ENCODE peak calls at places on chromosome 21, in nine cellular contexts. K is fibroblast of gingiva, V is left cardiac atrium, T is PC-9, I is left ventricle myocardium inferior, E is GM12891, Q is GM20000, W is astrocyte of the cerebellum, Z is HAP-1. B is an unnamed sample.

GRCh38 chr21:44000360-44000759 is 11.7 kb upstream of the TRAPPC10 start:
- DNase-seq in K (no peak), V (no peak), T (no peak), I (no peak), E (no peak), Q (no peak), W (no peak), Z (no peak), B (no peak)

GRCh38 chr21:20970691-20971090 is 27.5 kb upstream of the NCAM2 start:
- DNase-seq in K (no peak), V (no peak), T (no peak), I (no peak), E (no peak), Q (no peak), W (no peak), Z (no peak), B (no peak)

GRCh38 chr21:31741116-31741515 is 9.2 kb upstream of the SCAF4 start:
- DNase-seq in K (peak), V (no peak), T (no peak), I (no peak), E (no peak), Q (no peak), W (no peak), Z (no peak), B (no peak)

GRCh38 chr21:39715804-39716397 is 29.1 kb upstream of the IGSF5 start:
- DNase-seq in K (no peak), V (peak), T (peak), I (peak), E (no peak), Q (peak), W (peak), Z (peak), B (peak)

GRCh38 chr21:45017376-45017960 is 56.9 kb upstream of the ADARB1 start:
- DNase-seq in K (no peak), V (peak), T (no peak), I (no peak), E (no peak), Q (no peak), W (no peak), Z (no peak), B (no peak)

GRCh38 chr21:40845621-40846020 is 1.3 kb downstream of the DSCAM start:
- DNase-seq in K (no peak), V (no peak), T (no peak), I (no peak), E (no peak), Q (no peak), W (no peak), Z (no peak), B (no peak)

GRCh38 chr21:45831991-45832740 is 149.4 kb upstream of the COL6A1 start:
- DNase-seq in K (peak), V (no peak), T (no peak), I (no peak), E (no peak), Q (no peak), W (no peak), Z (peak), B (no peak)

GRCh38 chr21:28283652-28284490 is 708.8 kb downstream of the LTN1 start:
- DNase-seq in K (peak), V (no peak), T (peak), I (no peak), E (no peak), Q (no peak), W (peak), Z (no peak), B (no peak)

GRCh38 chr21:28810826-28811524 is 181.7 kb downstream of the LTN1 start:
- DNase-seq in K (no peak), V (no peak), T (no peak), I (no peak), E (no peak), Q (no peak), W (no peak), Z (no peak), B (no peak)

GRCh38 chr21:36806103-36806502 is 107.2 kb downstream of the SIM2 start:
- DNase-seq in K (no peak), V (no peak), T (no peak), I (no peak), E (no peak), Q (no peak), W (no peak), Z (no peak), B (peak)

GRCh38 chr21:45874716-45875415 is 106.7 kb upstream of the COL6A1 start:
- DNase-seq in K (peak), V (peak), T (no peak), I (no peak), E (no peak), Q (no peak), W (peak), Z (no peak), B (peak)

GRCh38 chr21:14013056-14013603 is 197.6 kb downstream of the LIPI start:
- DNase-seq in K (no peak), V (no peak), T (no peak), I (no peak), E (no peak), Q (no peak), W (no peak), Z (no peak), B (no peak)

GRCh38 chr21:16418211-16418610 is 688.4 kb downstream of the USP25 start:
- DNase-seq in K (peak), V (no peak), T (no peak), I (no peak), E (no peak), Q (no peak), W (no peak), Z (no peak), B (no peak)

GRCh38 chr21:40990366-40990765 is 143.4 kb upstream of the DSCAM start:
- DNase-seq in K (no peak), V (no peak), T (no peak), I (no peak), E (no peak), Q (no peak), W (no peak), Z (no peak), B (no peak)

GRCh38 chr21:45126085-45126687 is 51.8 kb downstream of the ADARB1 start:
- DNase-seq in K (no peak), V (no peak), T (no peak), I (no peak), E (no peak), Q (no peak), W (no peak), Z (no peak), B (no peak)

GRCh38 chr21:44303490-44303981 is 3.7 kb downstream of the PFKL start:
- DNase-seq in K (no peak), V (no peak), T (no peak), I (no peak), E (no peak), Q (no peak), W (no peak), Z (no peak), B (no peak)

GRCh38 chr21:34793471-34793870 is 124.7 kb downstream of the CLIC6 start:
- DNase-seq in K (no peak), V (no peak), T (no peak), I (no peak), E (no peak), Q (no peak), W (no peak), Z (no peak), B (no peak)

GRCh38 chr21:46660505-46660904 is 25.0 kb downstream of the PRMT2 start:
- DNase-seq in K (no peak), V (no peak), T (no peak), I (no peak), E (no peak), Q (no peak), W (no peak), Z (no peak), B (no peak)

GRCh38 chr21:27647921-27648320 is 681.0 kb upstream of the ADAMTS5 start:
- DNase-seq in K (no peak), V (no peak), T (no peak), I (no peak), E (no peak), Q (no peak), W (no peak), Z (no peak), B (no peak)

GRCh38 chr21:27803571-27803970 is 836.7 kb upstream of the ADAMTS5 start:
- DNase-seq in K (no peak), V (no peak), T (no peak), I (no peak), E (no peak), Q (no peak), W (no peak), Z (no peak), B (no peak)

GRCh38 chr21:32329776-32330175 is 31.1 kb downstream of the MRAP start:
- DNase-seq in K (no peak), V (no peak), T (no peak), I (no peak), E (no peak), Q (no peak), W (no peak), Z (no peak), B (no peak)

GRCh38 chr21:26169611-26170470 is 729 bp downstream of the APP start:
- DNase-seq in K (peak), V (peak), T (peak), I (peak), E (peak), Q (peak), W (peak), Z (peak), B (peak)

GRCh38 chr21:41640756-41641509 is 125.9 kb downstream of the RIPK4 start:
- DNase-seq in K (peak), V (no peak), T (no peak), I (no peak), E (no peak), Q (no peak), W (no peak), Z (no peak), B (no peak)

GRCh38 chr21:45386728-45387371 is 18.1 kb upstream of the COL18A1 start:
- DNase-seq in K (peak), V (peak), T (peak), I (peak), E (no peak), Q (no peak), W (peak), Z (no peak), B (peak)

GRCh38 chr21:42125571-42126544 is 54.7 kb downstream of the UMODL1 start:
- DNase-seq in K (peak), V (no peak), T (no peak), I (no peak), E (no peak), Q (no peak), W (no peak), Z (no peak), B (peak)

GRCh38 chr21:32386195-32386870 is 6.5 kb downstream of the URB1 start:
- DNase-seq in K (peak), V (peak), T (no peak), I (peak), E (no peak), Q (no peak), W (no peak), Z (no peak), B (no peak)

GRCh38 chr21:31656199-31657095 is 3.0 kb upstream of the SOD1 start:
- DNase-seq in K (no peak), V (no peak), T (peak), I (no peak), E (no peak), Q (no peak), W (peak), Z (no peak), B (no peak)